ENCODE peak calls at places on chromosomes 12 and 14, in four cellular contexts. Y is retina; C is COR-L47; G is activated CD8-positive, alpha-beta T cell treated with anti-CD3 and anti-CD28 coated beads, Interleukin-2, amount 10 ng/mL, durations not matched to agents 7 days and 5 days. O is an unnamed sample.
A peak's percentile ranks its signal among the peaks of the same experiment; 100 is the strongest.

GRCh38 chr14:24982472-24983155 is 67.3 kb downstream of the STXBP6 start:
- DNase-seq in Y (no peak), C (no peak), G (no peak), O (no peak)

GRCh38 chr12:5884846-5885245 is 60.2 kb downstream of the ANO2 start:
- DNase-seq in G (no peak), Y (no peak), C (no peak), O (no peak)

GRCh38 chr14:60642790-60643397 is 6.4 kb downstream of the SIX1 start:
- DNase-seq in G (no peak), C (no peak), Y (no peak), O (no peak)

GRCh38 chr14:50353126-50353525 is 41.0 kb downstream of the DMAC2L start:
- DNase-seq in C (no peak), Y (no peak), G (no peak), O (no peak)

GRCh38 chr14:49955013-49955412 is 62.1 kb downstream of the ARF6 start:
- DNase-seq in Y (no peak), C (no peak), G (no peak), O (no peak)

GRCh38 chr14:51597511-51597920 is 54.2 kb upstream of the FRMD6 start:
- DNase-seq in Y (no peak), C (no peak), G (no peak), O (no peak)

GRCh38 chr12:95999484-95999883 is 3.3 kb upstream of the HAL start:
- DNase-seq in C (no peak), Y (no peak), G (no peak), O (no peak)

GRCh38 chr12:78696267-78696666 is 168.3 kb upstream of the SYT1 start:
- DNase-seq in C (no peak), Y (no peak), G (no peak), O (no peak)

GRCh38 chr12:57609781-57610552 is 1.3 kb upstream of the ARHGEF25 start:
- DNase-seq in Y (no peak), G (no peak), C (no peak), O (no peak)

GRCh38 chr14:30607156-30607780 is 14.9 kb upstream of the SCFD1 start:
- DNase-seq in Y (no peak), C (no peak), G (no peak), O (no peak)

GRCh38 chr14:100538566-100539318 is 48.5 kb downstream of the BEGAIN start:
- DNase-seq in G (no peak), Y (no peak), C (no peak), O (no peak)

GRCh38 chr12:124877423-124877822 is 13.8 kb upstream of the SCARB1 start:
- DNase-seq in Y (no peak), G (no peak), C (no peak), O (no peak)

GRCh38 chr12:70240677-70241076 is 2.6 kb upstream of the CNOT2 start:
- DNase-seq in Y (no peak), C (no peak), G (peak; percentile 27), O (no peak)

GRCh38 chr14:55025948-55026347 is 951 bp downstream of the WDHD1 start:
- DNase-seq in Y (peak; percentile 38), G (no peak), C (no peak), O (no peak)

GRCh38 chr14:23294734-23295561 is 7.7 kb downstream of the PPP1R3E start:
- DNase-seq in G (peak; percentile 65), Y (peak; percentile 69), C (peak; percentile 54), O (peak; percentile 53)

O was measured in NCI-H2081.